ENCODE peak calls at places on chromosomes 13 and 19, in ten cellular contexts. Y, V, P, H, U, E, X, C, Q and T are unnamed samples.

GRCh38 chr19:42023121-42023942 is 29.3 kb upstream of the ATP1A3 start:
- DNase-seq in C (peak; percentile 11), U (peak; percentile 27), Y (peak; percentile 22), V (no peak), H (no peak), E (no peak), P (no peak), Q (no peak), X (peak; percentile 38), T (no peak)

GRCh38 chr19:56083668-56084067 is 37.4 kb downstream of the ZNF787 start:
- DNase-seq in E (no peak), H (no peak), U (no peak), X (no peak), C (no peak), Y (no peak), Q (no peak), P (no peak), V (no peak), T (no peak)

GRCh38 chr13:30685987-30686386 is 49.4 kb upstream of the ALOX5AP start:
- DNase-seq in U (no peak), Q (no peak), C (no peak), H (no peak), Y (no peak), P (no peak), X (no peak), E (no peak), V (no peak), T (no peak)

GRCh38 chr19:4064551-4065260 is 2.0 kb downstream of the ZBTB7A start:
- DNase-seq in Q (peak; percentile 73), Y (no peak), C (peak; percentile 41), V (peak; percentile 35), P (no peak), E (peak; percentile 38), X (peak; percentile 32), H (no peak), U (no peak), T (peak; percentile 65)

GRCh38 chr19:11383706-11384048 is 437 bp downstream of the EPOR start:
- DNase-seq in Y (no peak), U (no peak), C (no peak), X (no peak), H (no peak), P (no peak), V (no peak), Q (no peak), E (no peak), T (no peak)

GRCh38 chr13:98447881-98448641 is 128.8 kb downstream of the STK24 start:
- DNase-seq in P (no peak), U (no peak), V (no peak), C (peak; percentile 31), H (no peak), Q (no peak), E (no peak), Y (no peak), X (peak; percentile 48), T (no peak)

GRCh38 chr19:31392514-31392913 is 43.3 kb upstream of the TSHZ3 start:
- DNase-seq in Q (no peak), X (no peak), E (no peak), Y (no peak), H (no peak), P (no peak), C (peak; percentile 36), U (no peak), V (no peak), T (no peak)

GRCh38 chr13:112831801-112832200 is 137.2 kb upstream of the MCF2L start:
- DNase-seq in Q (no peak), X (no peak), Y (no peak), H (no peak), C (no peak), P (no peak), E (no peak), V (no peak), U (no peak), T (no peak)

GRCh38 chr13:59463023-59463422 is 700.7 kb downstream of the DIAPH3 start:
- DNase-seq in Y (no peak), C (no peak), E (no peak), P (no peak), V (no peak), Q (no peak), H (no peak), X (no peak), U (no peak), T (no peak)

GRCh38 chr13:95784161-95784880 is 107.4 kb downstream of the DNAJC3 start:
- DNase-seq in E (no peak), H (no peak), U (peak; percentile 55), C (peak; percentile 93), P (no peak), Q (no peak), Y (no peak), V (no peak), X (peak; percentile 87), T (no peak)

GRCh38 chr19:13764101-13764807 is at the start of gene MRI1:
- DNase-seq in Q (peak; percentile 86), P (peak; percentile 63), H (peak; percentile 71), V (peak; percentile 56), X (peak; percentile 80), C (peak; percentile 61), E (peak; percentile 46), Y (peak; percentile 69), U (no peak), T (peak; percentile 48)

GRCh38 chr19:41531438-41532311 is 44.3 kb upstream of the CEACAM21 start:
- DNase-seq in U (no peak), Q (peak; percentile 74), C (peak; percentile 78), V (peak; percentile 74), X (peak; percentile 55), P (peak; percentile 85), E (peak; percentile 75), Y (peak; percentile 100), H (no peak), T (peak; percentile 46)

GRCh38 chr13:31161583-31162150 is at the start of gene HSPH1:
- DNase-seq in H (peak; percentile 96), U (peak; percentile 89), Y (peak; percentile 98), E (peak; percentile 99), V (peak; percentile 96), C (peak; percentile 95), X (peak; percentile 99), Q (peak; percentile 100), P (peak; percentile 99), T (peak; percentile 99)

GRCh38 chr13:93758575-93758974 is 532.0 kb downstream of the GPC6 start:
- DNase-seq in V (no peak), C (peak; percentile 51), E (no peak), Q (no peak), H (no peak), Y (no peak), P (no peak), X (no peak), U (no peak), T (no peak)

GRCh38 chr13:36601186-36601585 is 72.6 kb upstream of the SERTM1 start:
- DNase-seq in E (no peak), Q (no peak), P (no peak), C (peak; percentile 8), V (no peak), Y (peak; percentile 40), H (no peak), U (no peak), X (no peak), T (no peak)

GRCh38 chr19:38679839-38680238 is 32.4 kb downstream of the ACTN4 start:
- DNase-seq in Y (peak; percentile 69), V (no peak), Q (no peak), C (peak; percentile 46), X (peak; percentile 62), H (no peak), E (no peak), U (no peak), P (no peak), T (no peak)

GRCh38 chr19:48895226-48895625 is 3.3 kb downstream of the TULP2 start:
- DNase-seq in U (no peak), X (no peak), H (no peak), C (no peak), V (no peak), P (no peak), Q (no peak), Y (no peak), E (no peak), T (no peak)

GRCh38 chr13:72970956-72971355 is 87.8 kb upstream of the KLF5 start:
- DNase-seq in Q (no peak), E (no peak), V (no peak), P (no peak), U (no peak), C (peak; percentile 17), H (no peak), Y (no peak), X (peak; percentile 48), T (no peak)

GRCh38 chr19:17784201-17785008 is 10.5 kb upstream of the B3GNT3 start:
- DNase-seq in V (peak; percentile 69), U (no peak), E (peak; percentile 62), C (peak; percentile 65), X (peak; percentile 67), Y (peak; percentile 68), P (peak; percentile 69), Q (peak; percentile 49), H (peak; percentile 75), T (peak; percentile 62)

GRCh38 chr13:101941095-101941777 is 460.6 kb downstream of the FGF14 start:
- DNase-seq in E (no peak), V (no peak), C (peak; percentile 33), U (no peak), P (no peak), X (peak; percentile 7), Y (no peak), H (peak; percentile 18), Q (no peak), T (no peak)

GRCh38 chr19:18218159-18218558 is 8.1 kb downstream of the PDE4C start:
- DNase-seq in E (no peak), H (no peak), C (no peak), X (no peak), V (no peak), U (no peak), P (no peak), Y (no peak), Q (no peak), T (no peak)

GRCh38 chr13:48429886-48430285 is 17.0 kb upstream of the LPAR6 start:
- DNase-seq in H (no peak), Y (no peak), Q (no peak), C (no peak), X (no peak), V (no peak), U (no peak), P (no peak), E (no peak), T (no peak)